ENCODE peak calls at places on chromosomes 6 and 20, in ten cellular contexts. S, C, I, E, K, X, R, T, W and H are unnamed samples.
A peak's percentile ranks its signal among the peaks of the same experiment; 100 is the strongest.

GRCh38 chr6:20302702-20303251 is 90.5 kb upstream of the MBOAT1 start:
- DNase-seq in C (peak; percentile 20), K (no peak), I (no peak), E (peak; percentile 44), S (no peak), X (no peak), R (no peak), W (no peak), T (no peak), H (no peak)

GRCh38 chr6:75308250-75308988 is 23.8 kb upstream of the TMEM30A start:
- DNase-seq in W (no peak), S (no peak), K (no peak), R (no peak), T (no peak), C (no peak), I (no peak), X (no peak), E (no peak), H (no peak)

GRCh38 chr6:140546640-140547039 is 1172.2 kb upstream of the CITED2 start:
- DNase-seq in W (peak; percentile 34), T (no peak), E (no peak), S (no peak), I (no peak), K (no peak), R (no peak), C (peak; percentile 65), X (no peak), H (peak; percentile 13)

GRCh38 chr20:53874706-53875105 is 195.7 kb downstream of the BCAS1 start:
- DNase-seq in C (no peak), R (no peak), K (no peak), S (no peak), T (no peak), I (no peak), W (no peak), X (no peak), E (no peak), H (no peak)

GRCh38 chr20:63441136-63441776 is 31.2 kb downstream of the KCNQ2 start:
- DNase-seq in E (no peak), S (no peak), X (no peak), T (no peak), K (no peak), I (no peak), R (no peak), W (no peak), C (no peak), H (no peak)

GRCh38 chr6:119454694-119455093 is 105.1 kb upstream of the MAN1A1 start:
- DNase-seq in T (peak; percentile 71), K (no peak), C (no peak), R (no peak), W (no peak), I (no peak), E (no peak), X (no peak), S (no peak), H (no peak)

GRCh38 chr20:30922129-30922528 is 335.3 kb upstream of the DEFB115 start:
- DNase-seq in W (no peak), R (no peak), T (no peak), X (no peak), C (no peak), E (no peak), I (no peak), S (no peak), K (no peak), H (no peak)

GRCh38 chr6:24883618-24884017 is 52.1 kb downstream of the RIPOR2 start:
- DNase-seq in K (no peak), I (no peak), E (no peak), C (peak; percentile 73), W (peak; percentile 22), T (no peak), R (no peak), S (no peak), X (no peak), H (no peak)

GRCh38 chr20:33490023-33490933 is at the start of gene CBFA2T2:
- DNase-seq in R (peak; percentile 74), S (peak; percentile 39), X (no peak), W (peak; percentile 62), I (peak; percentile 75), K (peak; percentile 74), T (peak; percentile 52), C (peak; percentile 44), E (peak; percentile 2), H (peak; percentile 10)

GRCh38 chr6:80143312-80143960 is 37.0 kb downstream of the BCKDHB start:
- DNase-seq in K (peak; percentile 76), C (peak; percentile 91), X (peak; percentile 59), I (peak; percentile 57), E (peak; percentile 57), W (peak; percentile 84), R (no peak), T (peak; percentile 98), S (peak; percentile 28), H (peak; percentile 90)

GRCh38 chr6:34146021-34146782 is at the start of gene GRM4:
- DNase-seq in C (no peak), S (no peak), W (no peak), I (no peak), K (no peak), R (no peak), X (no peak), T (no peak), E (no peak), H (no peak)

GRCh38 chr6:70685494-70686180 is 18.0 kb downstream of the SMAP1 start:
- DNase-seq in E (no peak), K (no peak), S (no peak), I (no peak), R (peak; percentile 25), X (no peak), C (peak; percentile 6), T (no peak), W (no peak), H (no peak)

GRCh38 chr6:31664790-31665500 is at the start of gene GPANK1:
- DNase-seq in I (peak; percentile 92), W (peak; percentile 95), S (peak; percentile 92), X (peak; percentile 86), E (peak; percentile 80), C (peak; percentile 88), R (peak; percentile 97), T (peak; percentile 95), K (peak; percentile 95), H (peak; percentile 85)

GRCh38 chr6:1538810-1539482 is 70.8 kb upstream of the FOXC1 start:
- DNase-seq in K (no peak), C (no peak), W (no peak), I (no peak), X (no peak), E (no peak), R (no peak), T (no peak), S (no peak), H (no peak)

GRCh38 chr6:26199057-26199772 is 112.0 kb downstream of the HFE start:
- DNase-seq in X (peak; percentile 53), K (peak; percentile 98), S (peak; percentile 55), C (peak; percentile 96), E (no peak), W (peak; percentile 94), R (peak; percentile 87), I (peak; percentile 55), T (peak; percentile 98), H (peak; percentile 91)
- H3K4me3 ChIP-seq in X (peak overlapping the region; percentile 43), K (peak overlapping the region; percentile 87), S (peak overlapping the region; percentile 81), C (peak overlapping the region; percentile 93), E (peak overlapping the region; percentile 54), W (peak overlapping the region; percentile 87), R (peak overlapping the region; percentile 80), I (peak overlapping the region; percentile 71), T (peak overlapping the region; percentile 83), H (peak overlapping the region; percentile 69)

DNA sequence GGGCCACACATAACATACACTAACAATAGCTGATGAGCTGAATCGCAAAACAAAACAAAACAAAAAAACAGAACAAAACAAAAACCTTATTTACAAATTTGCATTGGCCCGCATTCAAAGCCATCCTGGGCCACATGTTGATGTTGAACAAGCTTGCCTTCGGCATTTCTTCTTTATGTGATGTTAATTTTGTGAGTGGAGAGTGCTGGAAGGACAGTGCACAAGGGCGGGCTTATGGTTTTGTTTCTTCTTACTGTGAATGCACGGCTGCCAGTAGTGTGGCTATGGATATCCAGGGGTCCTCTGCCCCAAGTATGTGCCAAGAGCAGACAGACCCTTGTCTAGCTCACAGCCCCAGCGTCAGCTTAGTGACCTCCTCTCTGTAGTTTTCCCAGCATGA is 24.7 kb downstream of the ZNF292 start:
- DNase-seq in X (no peak), W (no peak), R (no peak), C (no peak), I (no peak), K (no peak), T (no peak), E (no peak), S (no peak), H (no peak)
- H3K4me3 ChIP-seq in X (no peak overlapping the region), W (no peak overlapping the region), R (no peak overlapping the region), C (no peak overlapping the region), I (no peak overlapping the region), K (no peak overlapping the region), T (no peak overlapping the region), E (no peak overlapping the region), S (no peak overlapping the region), H (no peak overlapping the region)

GRCh38 chr6:106729848-106730247 is 100.5 kb downstream of the QRSL1 start:
- DNase-seq in W (no peak), T (no peak), R (no peak), S (no peak), K (no peak), X (no peak), I (no peak), C (no peak), E (no peak), H (no peak)

GRCh38 chr6:106731843-106732160 is 102.4 kb downstream of the QRSL1 start:
- DNase-seq in K (no peak), C (no peak), W (no peak), R (no peak), E (no peak), X (no peak), I (no peak), S (no peak), T (no peak), H (no peak)

GRCh38 chr6:106730672-106731071 is 101.3 kb downstream of the QRSL1 start:
- DNase-seq in T (peak; percentile 38), K (no peak), C (no peak), X (no peak), S (no peak), R (peak; percentile 66), I (no peak), W (no peak), E (no peak), H (no peak)

GRCh38 chr6:106731144-106731842 is 101.9 kb downstream of the QRSL1 start:
- DNase-seq in C (peak; percentile 23), T (no peak), S (no peak), W (no peak), X (peak; percentile 87), K (no peak), R (peak; percentile 62), I (no peak), E (peak; percentile 61), H (no peak)

GRCh38 chr6:106730264-106730663 is 100.9 kb downstream of the QRSL1 start:
- DNase-seq in I (no peak), E (no peak), R (no peak), T (no peak), C (no peak), K (no peak), W (no peak), X (no peak), S (no peak), H (no peak)
- H3K4me3 ChIP-seq in I (no peak overlapping the region), E (no peak overlapping the region), R (no peak overlapping the region), T (no peak overlapping the region), C (no peak overlapping the region), K (no peak overlapping the region), W (no peak overlapping the region), X (no peak overlapping the region), S (no peak overlapping the region), H (no peak overlapping the region)

DNA sequence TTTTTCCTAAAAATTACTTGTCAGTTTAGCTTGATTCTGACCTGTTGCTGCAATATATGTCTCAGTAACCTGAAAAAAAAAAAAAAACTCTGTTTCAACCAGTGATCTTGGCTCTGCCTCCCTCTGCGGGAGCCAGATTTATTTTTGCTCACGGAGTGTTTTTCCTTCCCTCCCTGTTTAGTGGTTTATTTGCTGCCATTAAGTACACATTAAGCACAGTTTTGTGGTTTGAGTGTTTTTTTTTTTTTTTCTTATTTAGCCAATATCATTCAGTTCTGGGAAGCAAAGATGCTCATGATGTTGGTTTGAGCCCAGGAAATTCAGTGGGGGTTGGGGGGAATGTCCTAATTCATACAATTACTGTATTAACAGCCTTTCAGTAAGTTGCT is 110.1 kb upstream of the GPR6 start:
- DNase-seq in W (no peak), I (no peak), X (no peak), R (no peak), T (peak; percentile 29), S (no peak), C (peak; percentile 13), K (no peak), E (peak; percentile 58), H (peak; percentile 8)
- H3K4me3 ChIP-seq in W (no peak overlapping the region), I (no peak overlapping the region), X (no peak overlapping the region), R (no peak overlapping the region), T (no peak overlapping the region), S (no peak overlapping the region), C (no peak overlapping the region), K (no peak overlapping the region), E (no peak overlapping the region), H (no peak overlapping the region)